ENCODE peak calls at places on chromosomes 7 and 10, in seven cellular contexts. One of them, this sample, is unnamed.

GRCh38 chr10:30705625-30706149 is 76.1 kb upstream of the LYZL2 start:
- DNase-seq in CD8-positive, alpha-beta memory T cell: no peak
- DNase-seq in neural crest cell: no peak
- DNase-seq in stimulated activated CD8-positive, alpha-beta memory T cell treated with anti-CD3 and anti-CD28 coated beads, Interleukin-7, amount 100 ng/mL, for 1 hour: no peak
- DNase-seq in GM03348: no peak
- DNase-seq in MM.1S: peak; percentile 57
- DNase-seq in HT1080: no peak
- DNase-seq in this sample: no peak

GRCh38 chr10:73937333-73938020 is 26.5 kb downstream of the PLAU start:
- DNase-seq in GM03348: peak; percentile 12
- DNase-seq in HT1080: no peak
- DNase-seq in stimulated activated CD8-positive, alpha-beta memory T cell treated with anti-CD3 and anti-CD28 coated beads, Interleukin-7, amount 100 ng/mL, for 1 hour: no peak
- DNase-seq in neural crest cell: no peak
- DNase-seq in CD8-positive, alpha-beta memory T cell: no peak
- DNase-seq in MM.1S: no peak
- DNase-seq in this sample: peak; percentile 15

GRCh38 chr10:133219782-133220181 is 10.2 kb upstream of the UTF1 start:
- DNase-seq in MM.1S: no peak
- DNase-seq in HT1080: no peak
- DNase-seq in neural crest cell: no peak
- DNase-seq in GM03348: no peak
- DNase-seq in CD8-positive, alpha-beta memory T cell: no peak
- DNase-seq in stimulated activated CD8-positive, alpha-beta memory T cell treated with anti-CD3 and anti-CD28 coated beads, Interleukin-7, amount 100 ng/mL, for 1 hour: no peak
- DNase-seq in this sample: no peak

GRCh38 chr10:114678806-114679205 is 20.7 kb upstream of the ABLIM1 start:
- DNase-seq in HT1080: no peak
- DNase-seq in neural crest cell: no peak
- DNase-seq in MM.1S: no peak
- DNase-seq in stimulated activated CD8-positive, alpha-beta memory T cell treated with anti-CD3 and anti-CD28 coated beads, Interleukin-7, amount 100 ng/mL, for 1 hour: no peak
- DNase-seq in GM03348: no peak
- DNase-seq in CD8-positive, alpha-beta memory T cell: no peak
- DNase-seq in this sample: no peak

GRCh38 chr10:88271736-88272135 is 311.4 kb downstream of the RNLS start:
- DNase-seq in neural crest cell: no peak
- DNase-seq in GM03348: peak; percentile 13
- DNase-seq in CD8-positive, alpha-beta memory T cell: no peak
- DNase-seq in stimulated activated CD8-positive, alpha-beta memory T cell treated with anti-CD3 and anti-CD28 coated beads, Interleukin-7, amount 100 ng/mL, for 1 hour: no peak
- DNase-seq in HT1080: peak; percentile 21
- DNase-seq in MM.1S: no peak
- DNase-seq in this sample: peak; percentile 91

GRCh38 chr10:11146402-11147171 is 128.9 kb downstream of the CELF2 start:
- DNase-seq in GM03348: no peak
- DNase-seq in neural crest cell: no peak
- DNase-seq in CD8-positive, alpha-beta memory T cell: no peak
- DNase-seq in MM.1S: no peak
- DNase-seq in stimulated activated CD8-positive, alpha-beta memory T cell treated with anti-CD3 and anti-CD28 coated beads, Interleukin-7, amount 100 ng/mL, for 1 hour: no peak
- DNase-seq in HT1080: no peak
- DNase-seq in this sample: no peak

GRCh38 chr7:111053035-111053434 is 37.9 kb upstream of the LRRN3 start:
- DNase-seq in MM.1S: no peak
- DNase-seq in neural crest cell: no peak
- DNase-seq in HT1080: no peak
- DNase-seq in CD8-positive, alpha-beta memory T cell: no peak
- DNase-seq in stimulated activated CD8-positive, alpha-beta memory T cell treated with anti-CD3 and anti-CD28 coated beads, Interleukin-7, amount 100 ng/mL, for 1 hour: no peak
- DNase-seq in GM03348: no peak
- DNase-seq in this sample: no peak

GRCh38 chr10:17576768-17577167 is 40.4 kb downstream of the HACD1 start:
- DNase-seq in GM03348: no peak
- DNase-seq in MM.1S: no peak
- DNase-seq in CD8-positive, alpha-beta memory T cell: no peak
- DNase-seq in HT1080: no peak
- DNase-seq in stimulated activated CD8-positive, alpha-beta memory T cell treated with anti-CD3 and anti-CD28 coated beads, Interleukin-7, amount 100 ng/mL, for 1 hour: no peak
- DNase-seq in neural crest cell: no peak
- DNase-seq in this sample: no peak

GRCh38 chr10:3526721-3527120 is 258.3 kb downstream of the KLF6 start:
- DNase-seq in CD8-positive, alpha-beta memory T cell: no peak
- DNase-seq in stimulated activated CD8-positive, alpha-beta memory T cell treated with anti-CD3 and anti-CD28 coated beads, Interleukin-7, amount 100 ng/mL, for 1 hour: no peak
- DNase-seq in HT1080: no peak
- DNase-seq in neural crest cell: no peak
- DNase-seq in MM.1S: no peak
- DNase-seq in GM03348: peak; percentile 71
- DNase-seq in this sample: peak; percentile 92

GRCh38 chr10:73879296-73880173 is 5.2 kb upstream of the CAMK2G start:
- DNase-seq in GM03348: peak; percentile 87
- DNase-seq in stimulated activated CD8-positive, alpha-beta memory T cell treated with anti-CD3 and anti-CD28 coated beads, Interleukin-7, amount 100 ng/mL, for 1 hour: peak; percentile 85
- DNase-seq in neural crest cell: peak; percentile 80
- DNase-seq in HT1080: peak; percentile 90
- DNase-seq in CD8-positive, alpha-beta memory T cell: peak; percentile 93
- DNase-seq in MM.1S: peak; percentile 86
- DNase-seq in this sample: peak; percentile 72

GRCh38 chr10:75283150-75284096 is 47.7 kb upstream of the COMTD1 start:
- DNase-seq in CD8-positive, alpha-beta memory T cell: no peak
- DNase-seq in neural crest cell: no peak
- DNase-seq in MM.1S: no peak
- DNase-seq in HT1080: peak; percentile 17
- DNase-seq in stimulated activated CD8-positive, alpha-beta memory T cell treated with anti-CD3 and anti-CD28 coated beads, Interleukin-7, amount 100 ng/mL, for 1 hour: no peak
- DNase-seq in GM03348: peak; percentile 71
- DNase-seq in this sample: peak; percentile 72

GRCh38 chr7:69827140-69827919 is 229.1 kb downstream of the AUTS2 start:
- DNase-seq in MM.1S: no peak
- DNase-seq in HT1080: no peak
- DNase-seq in stimulated activated CD8-positive, alpha-beta memory T cell treated with anti-CD3 and anti-CD28 coated beads, Interleukin-7, amount 100 ng/mL, for 1 hour: no peak
- DNase-seq in CD8-positive, alpha-beta memory T cell: no peak
- DNase-seq in neural crest cell: no peak
- DNase-seq in GM03348: no peak
- DNase-seq in this sample: no peak

GRCh38 chr7:29282819-29283414 is 88.3 kb downstream of the CHN2 start:
- DNase-seq in MM.1S: peak; percentile 8
- DNase-seq in neural crest cell: no peak
- DNase-seq in CD8-positive, alpha-beta memory T cell: no peak
- DNase-seq in GM03348: no peak
- DNase-seq in HT1080: no peak
- DNase-seq in stimulated activated CD8-positive, alpha-beta memory T cell treated with anti-CD3 and anti-CD28 coated beads, Interleukin-7, amount 100 ng/mL, for 1 hour: no peak
- DNase-seq in this sample: no peak

GRCh38 chr10:131652416-131652815 is 248.4 kb upstream of the PPP2R2D start:
- DNase-seq in CD8-positive, alpha-beta memory T cell: no peak
- DNase-seq in HT1080: no peak
- DNase-seq in neural crest cell: no peak
- DNase-seq in stimulated activated CD8-positive, alpha-beta memory T cell treated with anti-CD3 and anti-CD28 coated beads, Interleukin-7, amount 100 ng/mL, for 1 hour: no peak
- DNase-seq in GM03348: no peak
- DNase-seq in MM.1S: no peak
- DNase-seq in this sample: no peak

GRCh38 chr7:96729795-96730194 is 20.1 kb upstream of the SEM1 start:
- DNase-seq in stimulated activated CD8-positive, alpha-beta memory T cell treated with anti-CD3 and anti-CD28 coated beads, Interleukin-7, amount 100 ng/mL, for 1 hour: no peak
- DNase-seq in CD8-positive, alpha-beta memory T cell: no peak
- DNase-seq in MM.1S: no peak
- DNase-seq in neural crest cell: no peak
- DNase-seq in HT1080: no peak
- DNase-seq in GM03348: no peak
- DNase-seq in this sample: no peak

GRCh38 chr10:22503315-22504090 is 158.2 kb downstream of the SPAG6 start:
- DNase-seq in HT1080: no peak
- DNase-seq in GM03348: no peak
- DNase-seq in MM.1S: no peak
- DNase-seq in stimulated activated CD8-positive, alpha-beta memory T cell treated with anti-CD3 and anti-CD28 coated beads, Interleukin-7, amount 100 ng/mL, for 1 hour: no peak
- DNase-seq in neural crest cell: no peak
- DNase-seq in CD8-positive, alpha-beta memory T cell: no peak
- DNase-seq in this sample: peak; percentile 80

GRCh38 chr7:32519763-32520162 is 24.5 kb downstream of the AVL9 start:
- DNase-seq in HT1080: no peak
- DNase-seq in stimulated activated CD8-positive, alpha-beta memory T cell treated with anti-CD3 and anti-CD28 coated beads, Interleukin-7, amount 100 ng/mL, for 1 hour: no peak
- DNase-seq in MM.1S: no peak
- DNase-seq in GM03348: no peak
- DNase-seq in CD8-positive, alpha-beta memory T cell: no peak
- DNase-seq in neural crest cell: no peak
- DNase-seq in this sample: no peak